ENCODE peak calls at places on chromosomes 6 and 20, in ten cellular contexts. One of them, this sample, is unnamed.

GRCh38 chr6:31416394-31417014 is 13.1 kb downstream of the MICA start:
- DNase-seq in activated naive CD8-positive, alpha-beta T cell treated with anti-CD3 and anti-CD28 coated beads, Interleukin-2, amount 50 U/mL, for 24 hours: no peak
- DNase-seq in AG04449: no peak
- DNase-seq in T-cell: no peak
- DNase-seq in left ventricle myocardium inferior: no peak
- DNase-seq in fibroblast of pulmonary artery: no peak
- DNase-seq in DMS153: no peak
- DNase-seq in fibroblast of the conjunctiva: no peak
- DNase-seq in psoas muscle: no peak
- DNase-seq in Calu3: no peak
- DNase-seq in this sample: no peak

GRCh38 chr6:142842423-142843261 is 102.3 kb downstream of the HIVEP2 start:
- DNase-seq in activated naive CD8-positive, alpha-beta T cell treated with anti-CD3 and anti-CD28 coated beads, Interleukin-2, amount 50 U/mL, for 24 hours: no peak
- DNase-seq in AG04449: no peak
- DNase-seq in T-cell: no peak
- DNase-seq in left ventricle myocardium inferior: no peak
- DNase-seq in fibroblast of pulmonary artery: peak
- DNase-seq in DMS153: no peak
- DNase-seq in fibroblast of the conjunctiva: no peak
- DNase-seq in psoas muscle: no peak
- DNase-seq in Calu3: no peak
- DNase-seq in this sample: peak

GRCh38 chr6:367891-368630 is 23.5 kb upstream of the IRF4 start:
- DNase-seq in activated naive CD8-positive, alpha-beta T cell treated with anti-CD3 and anti-CD28 coated beads, Interleukin-2, amount 50 U/mL, for 24 hours: no peak
- DNase-seq in AG04449: no peak
- DNase-seq in T-cell: no peak
- DNase-seq in left ventricle myocardium inferior: no peak
- DNase-seq in fibroblast of pulmonary artery: no peak
- DNase-seq in DMS153: no peak
- DNase-seq in fibroblast of the conjunctiva: no peak
- DNase-seq in psoas muscle: no peak
- DNase-seq in Calu3: no peak
- DNase-seq in this sample: no peak

GRCh38 chr6:25232478-25232877 is 46.7 kb upstream of the CARMIL1 start:
- DNase-seq in activated naive CD8-positive, alpha-beta T cell treated with anti-CD3 and anti-CD28 coated beads, Interleukin-2, amount 50 U/mL, for 24 hours: no peak
- DNase-seq in AG04449: no peak
- DNase-seq in T-cell: no peak
- DNase-seq in left ventricle myocardium inferior: peak
- DNase-seq in fibroblast of pulmonary artery: no peak
- DNase-seq in DMS153: no peak
- DNase-seq in fibroblast of the conjunctiva: peak
- DNase-seq in psoas muscle: peak
- DNase-seq in Calu3: no peak
- DNase-seq in this sample: no peak

GRCh38 chr20:23156170-23156841 is 70.2 kb upstream of the CD93 start:
- DNase-seq in activated naive CD8-positive, alpha-beta T cell treated with anti-CD3 and anti-CD28 coated beads, Interleukin-2, amount 50 U/mL, for 24 hours: no peak
- DNase-seq in AG04449: peak
- DNase-seq in T-cell: no peak
- DNase-seq in left ventricle myocardium inferior: no peak
- DNase-seq in fibroblast of pulmonary artery: peak
- DNase-seq in DMS153: no peak
- DNase-seq in fibroblast of the conjunctiva: peak
- DNase-seq in psoas muscle: no peak
- DNase-seq in Calu3: no peak
- DNase-seq in this sample: peak

GRCh38 chr20:57147185-57147584 is 119.3 kb downstream of the BMP7 start:
- DNase-seq in activated naive CD8-positive, alpha-beta T cell treated with anti-CD3 and anti-CD28 coated beads, Interleukin-2, amount 50 U/mL, for 24 hours: no peak
- DNase-seq in AG04449: no peak
- DNase-seq in T-cell: no peak
- DNase-seq in left ventricle myocardium inferior: no peak
- DNase-seq in fibroblast of pulmonary artery: no peak
- DNase-seq in DMS153: no peak
- DNase-seq in fibroblast of the conjunctiva: no peak
- DNase-seq in psoas muscle: no peak
- DNase-seq in Calu3: no peak
- DNase-seq in this sample: no peak

GRCh38 chr6:17941318-17941717 is 46.1 kb downstream of the KIF13A start:
- DNase-seq in activated naive CD8-positive, alpha-beta T cell treated with anti-CD3 and anti-CD28 coated beads, Interleukin-2, amount 50 U/mL, for 24 hours: no peak
- DNase-seq in AG04449: no peak
- DNase-seq in T-cell: no peak
- DNase-seq in left ventricle myocardium inferior: no peak
- DNase-seq in fibroblast of pulmonary artery: no peak
- DNase-seq in DMS153: no peak
- DNase-seq in fibroblast of the conjunctiva: no peak
- DNase-seq in psoas muscle: no peak
- DNase-seq in Calu3: no peak
- DNase-seq in this sample: no peak

GRCh38 chr6:4812068-4812467 is 35.9 kb downstream of the CDYL start:
- DNase-seq in activated naive CD8-positive, alpha-beta T cell treated with anti-CD3 and anti-CD28 coated beads, Interleukin-2, amount 50 U/mL, for 24 hours: no peak
- DNase-seq in AG04449: no peak
- DNase-seq in T-cell: no peak
- DNase-seq in left ventricle myocardium inferior: no peak
- DNase-seq in fibroblast of pulmonary artery: peak
- DNase-seq in DMS153: no peak
- DNase-seq in fibroblast of the conjunctiva: no peak
- DNase-seq in psoas muscle: no peak
- DNase-seq in Calu3: no peak
- DNase-seq in this sample: no peak

GRCh38 chr6:106527111-106527510 is 102.2 kb downstream of the RTN4IP1 start:
- DNase-seq in activated naive CD8-positive, alpha-beta T cell treated with anti-CD3 and anti-CD28 coated beads, Interleukin-2, amount 50 U/mL, for 24 hours: no peak
- DNase-seq in AG04449: no peak
- DNase-seq in T-cell: no peak
- DNase-seq in left ventricle myocardium inferior: no peak
- DNase-seq in fibroblast of pulmonary artery: no peak
- DNase-seq in DMS153: no peak
- DNase-seq in fibroblast of the conjunctiva: no peak
- DNase-seq in psoas muscle: no peak
- DNase-seq in Calu3: no peak
- DNase-seq in this sample: no peak

GRCh38 chr20:17676942-17677341 is 5.1 kb downstream of the RRBP1 start:
- DNase-seq in activated naive CD8-positive, alpha-beta T cell treated with anti-CD3 and anti-CD28 coated beads, Interleukin-2, amount 50 U/mL, for 24 hours: no peak
- DNase-seq in AG04449: no peak
- DNase-seq in T-cell: no peak
- DNase-seq in left ventricle myocardium inferior: no peak
- DNase-seq in fibroblast of pulmonary artery: no peak
- DNase-seq in DMS153: no peak
- DNase-seq in fibroblast of the conjunctiva: no peak
- DNase-seq in psoas muscle: no peak
- DNase-seq in Calu3: no peak
- DNase-seq in this sample: no peak

GRCh38 chr20:13260620-13261279 is 39.7 kb downstream of the ISM1 start:
- DNase-seq in activated naive CD8-positive, alpha-beta T cell treated with anti-CD3 and anti-CD28 coated beads, Interleukin-2, amount 50 U/mL, for 24 hours: no peak
- DNase-seq in AG04449: no peak
- DNase-seq in T-cell: no peak
- DNase-seq in left ventricle myocardium inferior: no peak
- DNase-seq in fibroblast of pulmonary artery: no peak
- DNase-seq in DMS153: no peak
- DNase-seq in fibroblast of the conjunctiva: no peak
- DNase-seq in psoas muscle: no peak
- DNase-seq in Calu3: no peak
- DNase-seq in this sample: no peak

GRCh38 chr20:37294262-37294981 is 5.0 kb downstream of the MANBAL start:
- DNase-seq in activated naive CD8-positive, alpha-beta T cell treated with anti-CD3 and anti-CD28 coated beads, Interleukin-2, amount 50 U/mL, for 24 hours: no peak
- DNase-seq in AG04449: no peak
- DNase-seq in T-cell: no peak
- DNase-seq in left ventricle myocardium inferior: no peak
- DNase-seq in fibroblast of pulmonary artery: no peak
- DNase-seq in DMS153: no peak
- DNase-seq in fibroblast of the conjunctiva: no peak
- DNase-seq in psoas muscle: no peak
- DNase-seq in Calu3: no peak
- DNase-seq in this sample: peak

GRCh38 chr6:36330366-36330765 is 6.3 kb downstream of the BNIP5 start:
- DNase-seq in activated naive CD8-positive, alpha-beta T cell treated with anti-CD3 and anti-CD28 coated beads, Interleukin-2, amount 50 U/mL, for 24 hours: no peak
- DNase-seq in AG04449: no peak
- DNase-seq in T-cell: no peak
- DNase-seq in left ventricle myocardium inferior: no peak
- DNase-seq in fibroblast of pulmonary artery: no peak
- DNase-seq in DMS153: no peak
- DNase-seq in fibroblast of the conjunctiva: no peak
- DNase-seq in psoas muscle: no peak
- DNase-seq in Calu3: no peak
- DNase-seq in this sample: no peak

GRCh38 chr6:169932491-169932890 is 181.1 kb downstream of the ERMARD start:
- DNase-seq in activated naive CD8-positive, alpha-beta T cell treated with anti-CD3 and anti-CD28 coated beads, Interleukin-2, amount 50 U/mL, for 24 hours: no peak
- DNase-seq in AG04449: no peak
- DNase-seq in T-cell: no peak
- DNase-seq in left ventricle myocardium inferior: no peak
- DNase-seq in fibroblast of pulmonary artery: no peak
- DNase-seq in DMS153: peak
- DNase-seq in fibroblast of the conjunctiva: no peak
- DNase-seq in psoas muscle: no peak
- DNase-seq in Calu3: no peak
- DNase-seq in this sample: no peak

GRCh38 chr6:52546678-52547077 is 30.2 kb downstream of the TRAM2 start:
- DNase-seq in activated naive CD8-positive, alpha-beta T cell treated with anti-CD3 and anti-CD28 coated beads, Interleukin-2, amount 50 U/mL, for 24 hours: no peak
- DNase-seq in AG04449: no peak
- DNase-seq in T-cell: no peak
- DNase-seq in left ventricle myocardium inferior: no peak
- DNase-seq in fibroblast of pulmonary artery: no peak
- DNase-seq in DMS153: no peak
- DNase-seq in fibroblast of the conjunctiva: no peak
- DNase-seq in psoas muscle: no peak
- DNase-seq in Calu3: no peak
- DNase-seq in this sample: no peak

GRCh38 chr20:13147071-13147961 is 73.8 kb upstream of the ISM1 start:
- DNase-seq in activated naive CD8-positive, alpha-beta T cell treated with anti-CD3 and anti-CD28 coated beads, Interleukin-2, amount 50 U/mL, for 24 hours: no peak
- DNase-seq in AG04449: no peak
- DNase-seq in T-cell: no peak
- DNase-seq in left ventricle myocardium inferior: no peak
- DNase-seq in fibroblast of pulmonary artery: no peak
- DNase-seq in DMS153: no peak
- DNase-seq in fibroblast of the conjunctiva: peak
- DNase-seq in psoas muscle: no peak
- DNase-seq in Calu3: no peak
- DNase-seq in this sample: peak

GRCh38 chr6:53986165-53986720 is 125.0 kb upstream of the MLIP start:
- DNase-seq in activated naive CD8-positive, alpha-beta T cell treated with anti-CD3 and anti-CD28 coated beads, Interleukin-2, amount 50 U/mL, for 24 hours: peak
- DNase-seq in AG04449: no peak
- DNase-seq in T-cell: no peak
- DNase-seq in left ventricle myocardium inferior: peak
- DNase-seq in fibroblast of pulmonary artery: peak
- DNase-seq in DMS153: no peak
- DNase-seq in fibroblast of the conjunctiva: peak
- DNase-seq in psoas muscle: peak
- DNase-seq in Calu3: peak
- DNase-seq in this sample: peak

GRCh38 chr6:3294921-3295871 is 36.4 kb downstream of the PSMG4 start:
- DNase-seq in activated naive CD8-positive, alpha-beta T cell treated with anti-CD3 and anti-CD28 coated beads, Interleukin-2, amount 50 U/mL, for 24 hours: no peak
- DNase-seq in AG04449: no peak
- DNase-seq in T-cell: no peak
- DNase-seq in left ventricle myocardium inferior: no peak
- DNase-seq in fibroblast of pulmonary artery: no peak
- DNase-seq in DMS153: no peak
- DNase-seq in fibroblast of the conjunctiva: no peak
- DNase-seq in psoas muscle: peak
- DNase-seq in Calu3: peak
- DNase-seq in this sample: no peak

GRCh38 chr6:158417760-158418098 is 105.5 kb downstream of the TULP4 start:
- DNase-seq in activated naive CD8-positive, alpha-beta T cell treated with anti-CD3 and anti-CD28 coated beads, Interleukin-2, amount 50 U/mL, for 24 hours: no peak
- DNase-seq in AG04449: no peak
- DNase-seq in T-cell: no peak
- DNase-seq in left ventricle myocardium inferior: no peak
- DNase-seq in fibroblast of pulmonary artery: peak
- DNase-seq in DMS153: no peak
- DNase-seq in fibroblast of the conjunctiva: no peak
- DNase-seq in psoas muscle: no peak
- DNase-seq in Calu3: peak
- DNase-seq in this sample: no peak

GRCh38 chr6:159790947-159791598 is 806 bp downstream of the MRPL18 start:
- DNase-seq in activated naive CD8-positive, alpha-beta T cell treated with anti-CD3 and anti-CD28 coated beads, Interleukin-2, amount 50 U/mL, for 24 hours: no peak
- DNase-seq in AG04449: no peak
- DNase-seq in T-cell: no peak
- DNase-seq in left ventricle myocardium inferior: no peak
- DNase-seq in fibroblast of pulmonary artery: no peak
- DNase-seq in DMS153: no peak
- DNase-seq in fibroblast of the conjunctiva: no peak
- DNase-seq in psoas muscle: no peak
- DNase-seq in Calu3: peak
- DNase-seq in this sample: peak

GRCh38 chr6:32950449-32950848 is 2.4 kb downstream of the HLA-DMA start:
- DNase-seq in activated naive CD8-positive, alpha-beta T cell treated with anti-CD3 and anti-CD28 coated beads, Interleukin-2, amount 50 U/mL, for 24 hours: no peak
- DNase-seq in AG04449: no peak
- DNase-seq in T-cell: no peak
- DNase-seq in left ventricle myocardium inferior: no peak
- DNase-seq in fibroblast of pulmonary artery: no peak
- DNase-seq in DMS153: no peak
- DNase-seq in fibroblast of the conjunctiva: no peak
- DNase-seq in psoas muscle: no peak
- DNase-seq in Calu3: no peak
- DNase-seq in this sample: no peak

GRCh38 chr6:107458687-107459282 is 579 bp downstream of the PDSS2 start:
- DNase-seq in activated naive CD8-positive, alpha-beta T cell treated with anti-CD3 and anti-CD28 coated beads, Interleukin-2, amount 50 U/mL, for 24 hours: peak
- DNase-seq in AG04449: no peak
- DNase-seq in T-cell: peak
- DNase-seq in left ventricle myocardium inferior: peak
- DNase-seq in fibroblast of pulmonary artery: peak
- DNase-seq in DMS153: peak
- DNase-seq in fibroblast of the conjunctiva: no peak
- DNase-seq in psoas muscle: peak
- DNase-seq in Calu3: peak
- DNase-seq in this sample: peak

GRCh38 chr6:157282279-157282678 is 41.0 kb downstream of the TMEM242 start:
- DNase-seq in activated naive CD8-positive, alpha-beta T cell treated with anti-CD3 and anti-CD28 coated beads, Interleukin-2, amount 50 U/mL, for 24 hours: no peak
- DNase-seq in AG04449: no peak
- DNase-seq in T-cell: no peak
- DNase-seq in left ventricle myocardium inferior: no peak
- DNase-seq in fibroblast of pulmonary artery: no peak
- DNase-seq in DMS153: no peak
- DNase-seq in fibroblast of the conjunctiva: no peak
- DNase-seq in psoas muscle: no peak
- DNase-seq in Calu3: no peak
- DNase-seq in this sample: no peak

GRCh38 chr6:146770275-146770964 is 171.6 kb downstream of the ADGB start:
- DNase-seq in activated naive CD8-positive, alpha-beta T cell treated with anti-CD3 and anti-CD28 coated beads, Interleukin-2, amount 50 U/mL, for 24 hours: no peak
- DNase-seq in AG04449: no peak
- DNase-seq in T-cell: no peak
- DNase-seq in left ventricle myocardium inferior: no peak
- DNase-seq in fibroblast of pulmonary artery: no peak
- DNase-seq in DMS153: no peak
- DNase-seq in fibroblast of the conjunctiva: no peak
- DNase-seq in psoas muscle: no peak
- DNase-seq in Calu3: no peak
- DNase-seq in this sample: no peak

GRCh38 chr6:106520711-106521367 is 108.5 kb downstream of the RTN4IP1 start:
- DNase-seq in activated naive CD8-positive, alpha-beta T cell treated with anti-CD3 and anti-CD28 coated beads, Interleukin-2, amount 50 U/mL, for 24 hours: peak
- DNase-seq in AG04449: no peak
- DNase-seq in T-cell: peak
- DNase-seq in left ventricle myocardium inferior: no peak
- DNase-seq in fibroblast of pulmonary artery: no peak
- DNase-seq in DMS153: no peak
- DNase-seq in fibroblast of the conjunctiva: no peak
- DNase-seq in psoas muscle: no peak
- DNase-seq in Calu3: no peak
- DNase-seq in this sample: no peak

GRCh38 chr6:148471624-148472494 is 129.2 kb downstream of the SASH1 start:
- DNase-seq in activated naive CD8-positive, alpha-beta T cell treated with anti-CD3 and anti-CD28 coated beads, Interleukin-2, amount 50 U/mL, for 24 hours: no peak
- DNase-seq in AG04449: no peak
- DNase-seq in T-cell: no peak
- DNase-seq in left ventricle myocardium inferior: no peak
- DNase-seq in fibroblast of pulmonary artery: peak
- DNase-seq in DMS153: no peak
- DNase-seq in fibroblast of the conjunctiva: no peak
- DNase-seq in psoas muscle: no peak
- DNase-seq in Calu3: no peak
- DNase-seq in this sample: no peak

This sample was measured in cardiac muscle cell.